ENCODE peak calls at places on chromosome 6, in ten cellular contexts. O is IMR-90, V is suprapubic skin, Q is dorsolateral prefrontal cortex, B is upper lobe of right lung, U is AG04450, J is brain microvascular endothelial cell, T is tibial nerve, N is mucosa of descending colon, D is heart right ventricle. M is an unnamed sample.
A peak's percentile ranks its signal among the peaks of the same experiment; 100 is the strongest.

GRCh38 chr6:2478200-2478599 is 232.8 kb upstream of the GMDS start:
- DNase-seq in O (peak; percentile 5), V (no peak), Q (no peak), B (no peak), U (no peak), J (peak; percentile 86), T (no peak), N (no peak), D (no peak), M (peak; percentile 66)

GRCh38 chr6:10837692-10837996 is 695 bp downstream of the MAK start:
- DNase-seq in O (no peak), V (no peak), Q (no peak), B (no peak), U (no peak), J (peak; percentile 3), T (no peak), N (no peak), D (no peak), M (peak; percentile 18)

GRCh38 chr6:161486326-161486725 is 212.5 kb upstream of the AGPAT4 start:
- DNase-seq in O (peak; percentile 30), V (no peak), Q (no peak), B (no peak), U (no peak), J (peak; percentile 43), T (no peak), N (no peak), D (no peak), M (peak; percentile 65)

GRCh38 chr6:125169058-125169457 is 15.5 kb downstream of the TPD52L1 start:
- DNase-seq in O (peak; percentile 50), V (no peak), Q (no peak), B (no peak), U (no peak), J (no peak), T (no peak), N (peak; percentile 9), D (no peak), M (no peak)

GRCh38 chr6:79040083-79040482 is 38.0 kb downstream of the PHIP start:
- DNase-seq in O (peak; percentile 53), V (no peak), Q (no peak), B (no peak), U (no peak), J (peak; percentile 73), T (no peak), N (no peak), D (no peak), M (peak; percentile 84)

GRCh38 chr6:133741375-133741861 is 147.5 kb upstream of the TCF21 start:
- DNase-seq in O (peak; percentile 13), V (no peak), Q (no peak), B (no peak), U (no peak), J (no peak), T (peak; percentile 32), N (no peak), D (no peak), M (no peak)

GRCh38 chr6:25014806-25015560 is 79.2 kb upstream of the RIPOR2 start:
- DNase-seq in O (peak; percentile 78), V (no peak), Q (no peak), B (no peak), U (peak; percentile 18), J (peak; percentile 77), T (peak; percentile 52), N (no peak), D (no peak), M (peak; percentile 83)

GRCh38 chr6:4441981-4442434 is 306.6 kb upstream of the ECI2 start:
- DNase-seq in O (peak; percentile 73), V (no peak), Q (no peak), B (no peak), U (peak; percentile 3), J (no peak), T (no peak), N (no peak), D (no peak), M (no peak)

GRCh38 chr6:129105035-129105434 is 222.1 kb downstream of the LAMA2 start:
- DNase-seq in O (peak; percentile 7), V (no peak), Q (no peak), B (no peak), U (no peak), J (no peak), T (no peak), N (no peak), D (no peak), M (peak; percentile 67)

GRCh38 chr6:143279385-143279784 is 171.1 kb downstream of the ADAT2 start:
- DNase-seq in O (peak; percentile 21), V (no peak), Q (no peak), B (no peak), U (no peak), J (peak; percentile 31), T (no peak), N (peak; percentile 23), D (no peak), M (peak; percentile 36)

GRCh38 chr6:154161689-154162088 is 122.6 kb downstream of the OPRM1 start:
- DNase-seq in O (no peak), V (no peak), Q (no peak), B (no peak), U (no peak), J (no peak), T (no peak), N (no peak), D (no peak), M (no peak)

GRCh38 chr6:37485259-37485658 is 14.4 kb downstream of the CCDC167 start:
- DNase-seq in O (no peak), V (no peak), Q (no peak), B (no peak), U (no peak), J (no peak), T (no peak), N (no peak), D (no peak), M (no peak)

GRCh38 chr6:14074723-14075503 is 42.7 kb upstream of the CD83 start:
- DNase-seq in O (peak; percentile 44), V (no peak), Q (no peak), B (no peak), U (no peak), J (peak; percentile 16), T (no peak), N (no peak), D (no peak), M (peak; percentile 56)

DNA sequence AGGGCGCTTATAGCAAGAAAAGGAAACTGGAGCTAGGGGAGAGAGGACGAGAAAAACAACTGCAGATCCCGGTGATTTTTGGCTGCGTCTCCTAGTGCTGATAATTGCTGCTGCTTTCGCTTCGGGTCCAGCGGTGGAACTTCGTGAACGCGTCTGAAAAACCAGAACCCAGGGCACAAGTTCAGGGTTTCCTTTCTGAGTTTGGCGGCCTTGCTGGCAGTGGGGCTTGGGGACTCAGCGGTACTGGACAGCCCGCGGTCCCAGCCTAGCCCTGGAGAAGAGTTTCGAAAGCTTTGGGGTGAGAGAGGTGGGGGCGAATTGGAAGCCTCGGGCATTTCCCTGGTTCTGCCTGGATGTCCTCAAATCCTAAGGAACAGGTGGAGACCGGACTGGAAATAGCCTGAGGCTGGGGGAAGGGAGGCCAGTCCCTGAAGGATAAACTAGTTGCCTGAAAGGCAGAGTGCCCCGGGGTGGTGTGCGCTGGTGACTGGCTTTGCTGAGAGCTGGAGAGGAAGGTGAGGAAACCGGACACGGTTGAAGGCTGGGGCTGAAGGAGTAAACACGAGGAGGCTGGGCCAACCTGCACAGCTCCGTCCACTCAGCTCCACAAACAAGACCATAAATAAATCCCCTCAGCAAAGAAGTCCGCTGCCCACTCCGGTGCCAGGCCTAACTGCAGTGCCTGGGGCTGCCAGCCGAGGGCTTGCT is 857 bp downstream of the GMPR start:
- DNase-seq in O (peak; percentile 44), V (peak; percentile 86), Q (peak; percentile 80), B (peak; percentile 87), U (no peak), J (peak; percentile 35), T (peak; percentile 54), N (peak; percentile 68), D (peak; percentile 75), M (peak; percentile 70)
- TF ChIP-seq CTCF in O (peak; percentile 27), V (peak; percentile 44), Q (peak; percentile 50), B (peak; percentile 58), U (peak; percentile 41), J (peak; percentile 54), T (peak; percentile 57), N (no peak), D (peak; percentile 57), M (peak; percentile 59)

GRCh38 chr6:35181313-35181932 is 32.3 kb upstream of the SCUBE3 start:
- DNase-seq in O (peak; percentile 64), V (no peak), Q (no peak), B (no peak), U (no peak), J (no peak), T (peak; percentile 46), N (peak; percentile 17), D (no peak), M (peak; percentile 64)
- H3K4me3 ChIP-seq in O (no peak overlapping the region), V (no peak overlapping the region), Q (no peak overlapping the region), B (no peak overlapping the region), U (no peak overlapping the region), J (no peak overlapping the region), T (no peak overlapping the region), N (no peak overlapping the region), D (no peak overlapping the region), M (no peak overlapping the region)

GRCh38 chr6:15153191-15153590 is 92.7 kb upstream of the JARID2 start:
- DNase-seq in O (no peak), V (no peak), Q (no peak), B (no peak), U (no peak), J (no peak), T (no peak), N (no peak), D (no peak), M (no peak)

GRCh38 chr6:15158821-15159619 is 86.8 kb upstream of the JARID2 start:
- DNase-seq in O (no peak), V (no peak), Q (no peak), B (no peak), U (no peak), J (no peak), T (no peak), N (no peak), D (no peak), M (no peak)

GRCh38 chr6:15152720-15153119 is 93.1 kb upstream of the JARID2 start:
- DNase-seq in O (no peak), V (no peak), Q (no peak), B (no peak), U (no peak), J (no peak), T (no peak), N (no peak), D (no peak), M (no peak)

GRCh38 chr6:15160812-15161211 is 85.1 kb upstream of the JARID2 start:
- DNase-seq in O (no peak), V (no peak), Q (no peak), B (no peak), U (no peak), J (no peak), T (no peak), N (no peak), D (no peak), M (no peak)

GRCh38 chr6:15157479-15157878 is 88.4 kb upstream of the JARID2 start:
- DNase-seq in O (no peak), V (no peak), Q (no peak), B (no peak), U (no peak), J (no peak), T (no peak), N (no peak), D (no peak), M (no peak)
- TF ChIP-seq CTCF in O (no peak), V (no peak), Q (no peak), B (no peak), U (no peak), J (no peak), T (no peak), N (no peak), D (no peak), M (no peak)

DNA sequence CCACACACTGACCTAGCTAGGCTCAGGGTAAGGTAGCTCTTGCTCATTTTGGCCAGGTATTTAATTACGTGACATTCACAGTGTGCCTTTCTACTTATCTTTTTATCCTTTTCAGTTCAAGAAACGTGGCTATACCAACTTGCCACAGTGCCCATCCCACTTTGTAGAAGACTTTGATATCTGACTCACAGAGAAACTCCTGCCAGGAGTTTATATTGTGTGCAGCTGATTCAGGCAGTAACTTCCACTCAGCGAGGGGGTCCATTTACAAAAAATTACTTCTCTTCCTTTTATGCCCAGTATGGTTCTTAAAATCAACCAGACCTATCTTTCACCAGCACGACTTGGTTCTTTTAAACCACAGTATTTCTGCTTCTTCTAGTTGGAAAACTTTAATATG is 75.6 kb downstream of the PRL start:
- DNase-seq in O (peak; percentile 26), V (no peak), Q (no peak), B (no peak), U (no peak), J (no peak), T (no peak), N (no peak), D (no peak), M (peak; percentile 17)
- H3K4me3 ChIP-seq in O (no peak overlapping the region), V (no peak overlapping the region), Q (no peak overlapping the region), B (no peak overlapping the region), U (no peak overlapping the region), J (no peak overlapping the region), T (no peak overlapping the region), N (no peak overlapping the region), D (no peak overlapping the region), M (no peak overlapping the region)

M was measured in astrocyte of the spinal cord.